ENCODE peak calls at places on chromosomes 12 and 14, in seven cellular contexts. K is fibroblast of the conjunctiva, O is astrocyte of the spinal cord, F is GM03348, T is NCI-H2029, C is AG09319, G is Daoy. S is an unnamed sample.

GRCh38 chr12:26124491-26125450 is at the start of gene BHLHE41:
- DNase-seq in T (no peak), C (no peak), O (peak), G (peak), K (no peak), F (peak), S (no peak)

GRCh38 chr14:99189201-99189801 is 82.7 kb downstream of the BCL11B start:
- DNase-seq in C (no peak), T (no peak), O (no peak), F (no peak), G (no peak), K (no peak), S (no peak)

GRCh38 chr12:42802688-42803279 is 213.2 kb upstream of the PRICKLE1 start:
- DNase-seq in G (no peak), F (no peak), K (peak), O (peak), C (no peak), T (no peak), S (no peak)

GRCh38 chr12:107436376-107436775 is 249.2 kb upstream of the PWP1 start:
- DNase-seq in C (no peak), T (no peak), K (no peak), G (peak), O (peak), F (peak), S (no peak)

GRCh38 chr14:23645812-23646647 is 9.9 kb downstream of the DHRS2 start:
- DNase-seq in K (no peak), T (no peak), O (no peak), C (no peak), F (no peak), G (no peak), S (no peak)

GRCh38 chr14:101843665-101844064 is 82.2 kb downstream of the PPP2R5C start:
- DNase-seq in G (no peak), T (no peak), C (no peak), F (no peak), K (no peak), O (no peak), S (no peak)

GRCh38 chr14:26252176-26252575 is 345.7 kb downstream of the NOVA1 start:
- DNase-seq in O (no peak), K (no peak), T (no peak), F (no peak), C (no peak), G (no peak), S (no peak)

GRCh38 chr14:62053188-62053587 is 291.0 kb downstream of the SNAPC1 start:
- DNase-seq in O (no peak), T (no peak), C (no peak), G (no peak), F (no peak), K (no peak), S (no peak)

GRCh38 chr12:26845057-26845666 is 12.2 kb upstream of the ITPR2 start:
- DNase-seq in T (no peak), K (no peak), O (peak), G (peak), C (no peak), F (peak), S (peak)

GRCh38 chr12:105644770-105645169 is 314.3 kb downstream of the C12orf75 start:
- DNase-seq in O (peak), K (no peak), F (no peak), T (no peak), G (no peak), C (no peak), S (no peak)

GRCh38 chr12:66620703-66621102 is 58.2 kb downstream of the GRIP1 start:
- DNase-seq in G (no peak), C (no peak), F (no peak), K (no peak), O (no peak), T (no peak), S (no peak)

GRCh38 chr12:6919588-6919987 is 5.2 kb downstream of the ENO2 start:
- DNase-seq in C (no peak), F (no peak), O (no peak), G (no peak), T (no peak), K (no peak), S (no peak)

GRCh38 chr12:41361791-41362190 is 173.7 kb downstream of the PDZRN4 start:
- DNase-seq in G (no peak), C (no peak), K (no peak), O (no peak), F (no peak), T (no peak), S (no peak)

GRCh38 chr12:77842430-77842829 is 11.7 kb downstream of the NAV3 start:
- DNase-seq in K (no peak), F (no peak), C (no peak), T (no peak), G (no peak), O (no peak), S (no peak)

GRCh38 chr12:95412826-95413311 is 61.1 kb upstream of the METAP2 start:
- DNase-seq in K (peak), T (no peak), G (peak), C (peak), F (peak), O (peak), S (no peak)

GRCh38 chr12:25115677-25116076 is 79.3 kb downstream of the DNAI7 start:
- DNase-seq in F (no peak), C (no peak), O (no peak), T (no peak), G (no peak), K (no peak), S (no peak)

GRCh38 chr12:104420868-104421267 is 35.9 kb upstream of the CHST11 start:
- DNase-seq in F (no peak), G (peak), K (no peak), T (no peak), O (no peak), C (no peak), S (no peak)

GRCh38 chr14:105059035-105059916 is 6.0 kb downstream of the GPR132 start:
- DNase-seq in G (no peak), C (no peak), K (no peak), O (no peak), T (no peak), F (peak), S (no peak)

GRCh38 chr14:20631821-20632389 is 9.6 kb downstream of the OR6S1 start:
- DNase-seq in F (peak), K (peak), T (no peak), G (peak), O (peak), C (no peak), S (peak)

GRCh38 chr14:105168496-105168978 is at the start of gene JAG2:
- DNase-seq in G (peak), C (no peak), O (no peak), F (peak), K (no peak), T (no peak), S (peak)

GRCh38 chr14:59360923-59361794 is 104.0 kb downstream of the GPR135 start:
- DNase-seq in T (peak), C (no peak), F (peak), O (peak), K (peak), G (peak), S (peak)

GRCh38 chr14:51651388-51652167 is at the start of gene FRMD6:
- DNase-seq in O (peak), F (peak), T (peak), C (peak), G (peak), K (peak), S (peak)

S was measured in NCI-H460.